ENCODE peak calls at places on chromosomes 12 and 14, in eight cellular contexts. Z is neuronal stem cell, D is spleen, W is colonic mucosa, H is adrenal gland, L is heart right ventricle, P is right cardiac atrium, U is A549. N is an unnamed sample.
A peak's percentile ranks its signal among the peaks of the same experiment; 100 is the strongest.

GRCh38 chr12:114762490-114763110 is 78.6 kb upstream of the TBX3 start:
- DNase-seq in L (peak; percentile 25), H (no peak), P (peak; percentile 15), W (no peak), U (no peak), Z (no peak), D (no peak), N (no peak)

GRCh38 chr12:65408448-65408847 is 130.0 kb downstream of the MSRB3 start:
- DNase-seq in U (no peak), P (no peak), Z (no peak), W (no peak), H (no peak), D (no peak), L (no peak), N (no peak)

GRCh38 chr14:73712540-73713141 is 1.5 kb downstream of the PNMA1 start:
- DNase-seq in D (peak; percentile 81), L (no peak), W (peak; percentile 25), Z (peak; percentile 21), P (peak; percentile 18), U (no peak), H (no peak), N (no peak)

GRCh38 chr12:103705927-103706326 is 118.9 kb downstream of the STAB2 start:
- DNase-seq in L (no peak), H (no peak), U (peak; percentile 28), W (no peak), P (no peak), Z (no peak), D (no peak), N (no peak)

GRCh38 chr14:68476212-68476964 is 316.5 kb downstream of the ZFP36L1 start:
- DNase-seq in L (peak; percentile 33), P (peak; percentile 60), Z (no peak), W (no peak), H (no peak), D (peak; percentile 89), U (no peak), N (no peak)

GRCh38 chr12:50101663-50102062 is 2.1 kb upstream of the GPD1 start:
- DNase-seq in U (peak; percentile 65), H (no peak), L (no peak), Z (no peak), P (no peak), W (no peak), D (no peak), N (no peak)

GRCh38 chr12:68158427-68158826 is 1.1 kb downstream of the IFNG start:
- DNase-seq in D (no peak), P (no peak), Z (no peak), U (no peak), W (no peak), L (no peak), H (no peak), N (no peak)

GRCh38 chr14:95309261-95310051 is 10.3 kb downstream of the CLMN start:
- DNase-seq in L (no peak), P (no peak), U (no peak), D (peak; percentile 47), Z (no peak), W (no peak), H (no peak), N (no peak)

GRCh38 chr12:6096527-6096926 is 27.9 kb downstream of the VWF start:
- DNase-seq in L (no peak), P (no peak), W (no peak), D (no peak), H (no peak), Z (no peak), U (no peak), N (no peak)

GRCh38 chr14:103897075-103897947 is 30.9 kb upstream of the TDRD9 start:
- DNase-seq in P (no peak), Z (no peak), D (no peak), H (no peak), W (peak; percentile 93), U (no peak), L (no peak), N (no peak)

GRCh38 chr12:79326663-79327062 is 364.1 kb downstream of the PAWR start:
- DNase-seq in P (no peak), U (no peak), H (no peak), Z (no peak), L (no peak), D (no peak), W (no peak), N (no peak)
- H3K4me1 ChIP-seq in P (no peaks in the 10 kb centered on the region), U (peaks cover 47% of the 10 kb centered on the region), H (no peaks in the 10 kb centered on the region), Z (no peaks in the 10 kb centered on the region), L (no peaks in the 10 kb centered on the region), D (peaks cover 4% of the 10 kb centered on the region), W (no peaks in the 10 kb centered on the region), N (no peaks in the 10 kb centered on the region)

GRCh38 chr14:101810897-101811620 is 49.5 kb downstream of the PPP2R5C start:
- DNase-seq in P (no peak), U (no peak), Z (no peak), H (no peak), D (no peak), W (no peak), L (no peak), N (no peak)

GRCh38 chr14:101813833-101814232 is 52.3 kb downstream of the PPP2R5C start:
- DNase-seq in U (no peak), D (no peak), H (no peak), L (no peak), W (no peak), P (no peak), Z (no peak), N (no peak)

GRCh38 chr14:101814869-101815268 is 53.4 kb downstream of the PPP2R5C start:
- DNase-seq in P (no peak), H (no peak), Z (no peak), W (no peak), D (no peak), L (no peak), U (no peak), N (no peak)

GRCh38 chr14:101812071-101812470 is 50.6 kb downstream of the PPP2R5C start:
- DNase-seq in H (no peak), U (no peak), L (peak; percentile 25), P (no peak), W (no peak), Z (no peak), D (no peak), N (no peak)

GRCh38 chr14:101813171-101813759 is 51.8 kb downstream of the PPP2R5C start:
- DNase-seq in P (peak; percentile 75), W (peak; percentile 40), Z (no peak), L (peak; percentile 59), D (no peak), H (no peak), U (no peak), N (no peak)
- H3K27ac ChIP-seq in P (peak overlapping the region; percentile 68), W (peak overlapping the region; percentile 60), Z (no peak overlapping the region), L (peak overlapping the region; percentile 88), D (peak overlapping the region; percentile 93), H (peak overlapping the region; percentile 49), U (no peak overlapping the region), N (peak overlapping the region; percentile 97)

DNA sequence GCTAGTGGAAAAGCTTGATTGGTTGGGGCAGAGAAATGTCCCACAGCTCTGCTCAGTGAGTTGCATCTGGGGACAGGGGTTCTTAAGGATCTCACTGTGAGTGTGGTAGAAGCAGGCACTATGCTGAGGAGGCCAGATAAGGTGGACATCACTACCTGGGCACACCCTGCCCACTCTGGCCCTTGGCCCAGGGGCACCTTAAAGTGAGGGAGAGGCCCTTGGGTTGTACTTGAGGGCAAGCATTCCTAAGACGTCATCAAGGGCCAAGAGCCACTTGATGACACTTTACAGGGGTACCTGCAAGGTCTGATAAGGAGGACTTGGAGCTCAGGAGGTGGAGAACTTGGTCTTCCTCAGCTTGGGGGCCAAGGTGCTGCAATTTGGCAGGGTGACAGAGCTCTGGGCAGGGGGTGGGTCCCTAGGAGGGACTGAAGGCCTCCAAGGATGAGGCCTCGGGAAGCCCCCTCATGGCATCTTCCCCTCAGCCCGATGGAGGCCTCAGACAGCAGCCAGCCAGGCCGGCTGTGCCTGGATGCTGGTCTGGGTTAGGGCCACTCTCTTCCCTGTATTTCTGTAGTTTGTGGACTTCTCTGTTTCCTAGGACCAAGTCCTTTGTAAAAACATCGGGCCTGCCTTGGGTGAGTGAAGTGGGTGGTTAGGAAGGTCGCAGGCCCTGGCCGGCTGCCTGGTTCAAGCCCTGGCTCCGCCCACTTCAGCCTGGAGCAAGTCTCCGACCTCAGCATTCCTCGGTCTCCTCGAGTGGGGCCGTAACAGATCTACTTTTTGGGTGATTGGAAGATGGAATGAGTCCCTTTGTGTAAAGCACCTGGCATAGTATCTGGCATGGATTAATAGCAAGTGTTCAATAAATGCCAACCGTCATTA is 24.8 kb downstream of the GPR68 start:
- DNase-seq in D (no peak), U (no peak), W (no peak), P (peak; percentile 34), Z (no peak), H (no peak), L (peak; percentile 53), N (no peak)
- H3K4me1 ChIP-seq in D (no peaks in the 10 kb centered on the region), U (no peaks in the 10 kb centered on the region), W (no peaks in the 10 kb centered on the region), P (peaks cover 7% of the 10 kb centered on the region), Z (peaks cover 7% of the 10 kb centered on the region), H (no peaks in the 10 kb centered on the region), L (peaks cover 33% of the 10 kb centered on the region), N (peaks cover 12% of the 10 kb centered on the region)

DNA sequence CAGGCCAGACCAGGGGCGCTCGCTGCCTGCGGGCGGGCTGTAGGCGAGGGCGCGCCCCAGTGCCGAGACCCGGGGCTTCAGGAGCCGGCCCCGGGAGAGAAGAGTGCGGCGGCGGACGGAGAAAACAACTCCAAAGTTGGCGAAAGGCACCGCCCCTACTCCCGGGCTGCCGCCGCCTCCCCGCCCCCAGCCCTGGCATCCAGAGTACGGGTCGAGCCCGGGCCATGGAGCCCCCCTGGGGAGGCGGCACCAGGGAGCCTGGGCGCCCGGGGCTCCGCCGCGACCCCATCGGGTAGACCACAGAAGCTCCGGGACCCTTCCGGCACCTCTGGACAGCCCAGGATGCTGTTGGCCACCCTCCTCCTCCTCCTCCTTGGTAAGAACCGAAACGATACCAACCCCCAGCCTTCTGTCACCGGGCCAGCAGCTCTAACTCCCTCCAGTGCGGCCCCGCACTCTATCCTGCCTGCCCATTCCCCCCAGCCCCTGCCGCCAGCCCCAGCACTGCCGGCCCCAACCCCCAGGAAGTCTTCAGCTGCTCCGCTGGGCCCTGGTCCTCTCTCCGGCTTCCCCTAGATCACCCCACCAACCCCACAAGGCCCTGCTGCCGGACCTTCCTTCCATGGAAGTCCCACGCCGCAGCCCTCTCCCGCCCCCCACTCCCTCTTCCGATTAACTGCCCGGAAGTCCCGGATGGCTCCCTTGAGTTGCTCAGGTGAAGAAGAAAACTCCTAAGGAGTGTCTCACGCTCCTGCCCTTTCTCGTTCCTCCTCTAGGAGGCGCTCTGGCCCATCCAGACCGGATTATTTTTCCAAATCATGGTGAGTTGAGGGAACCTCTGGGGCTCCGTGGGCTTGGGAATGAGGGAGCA is 657 bp downstream of the LRP10 start:
- DNase-seq in P (peak; percentile 75), U (peak; percentile 87), L (peak; percentile 74), Z (peak; percentile 88), D (peak; percentile 90), H (peak; percentile 82), W (peak; percentile 94), N (peak; percentile 67)
- H3K27ac ChIP-seq in P (peak overlapping the region; percentile 81), U (peak overlapping the region; percentile 94), L (peak overlapping the region; percentile 99), Z (peak overlapping the region; percentile 68), D (peak overlapping the region; percentile 98), H (peak overlapping the region; percentile 95), W (peak overlapping the region; percentile 99), N (peak overlapping the region; percentile 93)

DNA sequence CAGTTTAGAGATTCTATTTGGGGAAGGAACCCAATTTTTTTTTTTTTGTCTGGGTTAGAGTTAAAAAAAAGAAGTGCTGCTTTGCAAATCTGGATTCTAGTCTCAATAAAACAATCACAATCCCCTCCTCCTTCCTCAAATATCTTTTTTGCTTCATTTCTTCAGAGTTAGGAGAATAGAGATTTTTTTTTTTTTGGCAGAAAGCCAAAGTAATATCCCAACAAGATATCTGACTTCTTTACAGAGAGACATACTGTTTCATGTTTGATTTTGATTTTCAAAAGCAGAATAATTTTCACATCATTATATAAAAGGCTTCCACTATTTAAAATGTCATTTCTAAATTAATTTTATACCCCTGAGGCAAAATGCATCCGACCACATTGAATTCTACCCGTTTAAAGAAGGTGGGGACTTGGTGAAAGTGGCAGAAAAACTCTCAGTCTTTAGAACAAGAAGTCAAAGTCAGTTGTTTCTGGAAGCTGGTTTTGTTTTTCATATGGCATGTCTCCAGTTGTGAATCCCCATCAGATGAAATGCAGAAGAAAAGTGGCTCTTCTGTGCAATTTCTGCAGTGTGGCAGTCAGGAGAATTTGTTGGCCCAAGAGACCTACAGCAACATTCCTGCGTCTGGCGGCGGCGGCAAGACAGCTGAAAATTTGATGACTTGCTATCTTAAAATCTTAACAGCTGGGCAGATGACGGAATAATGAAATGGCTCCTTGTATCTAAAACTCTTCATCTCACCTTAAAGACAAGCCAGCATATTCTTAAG is 201.7 kb downstream of the FOXN3 start:
- DNase-seq in P (no peak), U (no peak), H (no peak), D (no peak), W (no peak), Z (no peak), L (no peak), N (no peak)
- H3K4me1 ChIP-seq in P (peaks cover 11% of the 10 kb centered on the region), U (peaks cover 16% of the 10 kb centered on the region), H (no peaks in the 10 kb centered on the region), D (no peaks in the 10 kb centered on the region), W (peaks cover 5% of the 10 kb centered on the region), Z (no peaks in the 10 kb centered on the region), L (peaks cover 22% of the 10 kb centered on the region), N (no peaks in the 10 kb centered on the region)

N was measured in effector memory CD4-positive, alpha-beta T cell.